ENCODE peak calls at places on chromosome 17, in four cellular contexts. E is neural progenitor cell, F is dorsolateral prefrontal cortex, Y is fibroblast of the aortic adventitia. H is an unnamed sample.
A peak's percentile ranks its signal among the peaks of the same experiment; 100 is the strongest.

GRCh38 chr17:19487009-19487600 is 46.5 kb upstream of the SLC47A1 start:
- DNase-seq in E (no peak), Y (peak; percentile 85), F (no peak), H (no peak)

GRCh38 chr17:28008526-28008925 is 34.0 kb upstream of the NLK start:
- DNase-seq in Y (peak; percentile 66), F (no peak), E (peak; percentile 88), H (peak; percentile 29)

GRCh38 chr17:81066771-81067315 is 31.9 kb downstream of the BAIAP2 start:
- DNase-seq in E (no peak), F (no peak), Y (no peak), H (no peak)

GRCh38 chr17:15744885-15745284 is 12.8 kb downstream of the TBC1D26 start:
- DNase-seq in E (no peak), Y (no peak), F (no peak), H (no peak)

GRCh38 chr17:6668727-6669425 is 17.3 kb downstream of the C17orf100 start:
- DNase-seq in F (no peak), Y (no peak), E (no peak), H (no peak)

GRCh38 chr17:41065829-41066624 is at the start of gene KRTAP2-4:
- DNase-seq in E (no peak), Y (peak; percentile 87), F (no peak), H (no peak)

GRCh38 chr17:47618416-47618815 is 31.3 kb upstream of the KPNB1 start:
- DNase-seq in Y (no peak), E (peak; percentile 6), F (no peak), H (no peak)

GRCh38 chr17:82808921-82809905 is 30.6 kb downstream of the ZNF750 start:
- DNase-seq in E (no peak), F (no peak), Y (no peak), H (no peak)

GRCh38 chr17:82120148-82120547 is 22.1 kb upstream of the FASN start:
- DNase-seq in F (no peak), Y (peak; percentile 63), E (no peak), H (no peak)

GRCh38 chr17:12365805-12366204 is 299.9 kb upstream of the MYOCD start:
- DNase-seq in F (no peak), Y (no peak), E (no peak), H (no peak)

GRCh38 chr17:79974786-79975497 is 60.7 kb downstream of the TBC1D16 start:
- DNase-seq in E (peak; percentile 58), F (no peak), Y (no peak), H (no peak)

GRCh38 chr17:40307001-40307690 is 1.8 kb upstream of the RARA start:
- DNase-seq in F (no peak), E (peak; percentile 60), Y (peak; percentile 67), H (no peak)

GRCh38 chr17:835263-835662 is 53.1 kb downstream of the MRM3 start:
- DNase-seq in F (no peak), E (peak; percentile 46), Y (peak; percentile 99), H (no peak)

GRCh38 chr17:67058036-67058435 is 13.7 kb downstream of the CACNG1 start:
- DNase-seq in F (no peak), E (no peak), Y (no peak), H (no peak)

GRCh38 chr17:77375526-77375916 is 234.8 kb downstream of the SEC14L1 start:
- DNase-seq in Y (no peak), E (no peak), F (no peak), H (no peak)

GRCh38 chr17:2700491-2701141 is 10.9 kb downstream of the CLUH start:
- DNase-seq in Y (no peak), F (no peak), E (no peak), H (no peak)

GRCh38 chr17:80023261-80024205 is 12.1 kb downstream of the TBC1D16 start:
- DNase-seq in F (no peak), Y (no peak), E (peak; percentile 41), H (no peak)

GRCh38 chr17:15513058-15513858 is 45.8 kb upstream of the CDRT4 start:
- DNase-seq in E (no peak), Y (peak; percentile 74), F (no peak), H (no peak)

GRCh38 chr17:68195667-68196393 is 52.0 kb upstream of the AMZ2 start:
- DNase-seq in Y (no peak), E (peak; percentile 52), F (no peak), H (no peak)

GRCh38 chr17:17151962-17152361 is 54.2 kb downstream of the PLD6 start:
- DNase-seq in F (peak; percentile 74), Y (peak; percentile 95), E (no peak), H (no peak)

GRCh38 chr17:17892009-17892408 is 55.2 kb upstream of the SREBF1 start:
- DNase-seq in Y (no peak), F (no peak), E (no peak), H (no peak)

GRCh38 chr17:35804658-35805192 is 4.6 kb upstream of the TAF15 start:
- DNase-seq in Y (peak; percentile 96), F (no peak), E (peak; percentile 86), H (peak; percentile 25)

GRCh38 chr17:28973414-28973813 is 22.1 kb upstream of the PHF12 start:
- DNase-seq in E (no peak), Y (peak; percentile 51), F (no peak), H (no peak)

GRCh38 chr17:73643012-73643845 is 1.0 kb downstream of the SDK2 start:
- DNase-seq in F (no peak), E (peak; percentile 71), Y (no peak), H (peak; percentile 41)

GRCh38 chr17:30380643-30381419 is 2.1 kb downstream of the CPD start:
- DNase-seq in F (no peak), E (no peak), Y (no peak), H (no peak)

GRCh38 chr17:80720624-80721577 is 176.3 kb downstream of the RPTOR start:
- DNase-seq in F (no peak), E (no peak), Y (peak; percentile 18), H (no peak)

DNA sequence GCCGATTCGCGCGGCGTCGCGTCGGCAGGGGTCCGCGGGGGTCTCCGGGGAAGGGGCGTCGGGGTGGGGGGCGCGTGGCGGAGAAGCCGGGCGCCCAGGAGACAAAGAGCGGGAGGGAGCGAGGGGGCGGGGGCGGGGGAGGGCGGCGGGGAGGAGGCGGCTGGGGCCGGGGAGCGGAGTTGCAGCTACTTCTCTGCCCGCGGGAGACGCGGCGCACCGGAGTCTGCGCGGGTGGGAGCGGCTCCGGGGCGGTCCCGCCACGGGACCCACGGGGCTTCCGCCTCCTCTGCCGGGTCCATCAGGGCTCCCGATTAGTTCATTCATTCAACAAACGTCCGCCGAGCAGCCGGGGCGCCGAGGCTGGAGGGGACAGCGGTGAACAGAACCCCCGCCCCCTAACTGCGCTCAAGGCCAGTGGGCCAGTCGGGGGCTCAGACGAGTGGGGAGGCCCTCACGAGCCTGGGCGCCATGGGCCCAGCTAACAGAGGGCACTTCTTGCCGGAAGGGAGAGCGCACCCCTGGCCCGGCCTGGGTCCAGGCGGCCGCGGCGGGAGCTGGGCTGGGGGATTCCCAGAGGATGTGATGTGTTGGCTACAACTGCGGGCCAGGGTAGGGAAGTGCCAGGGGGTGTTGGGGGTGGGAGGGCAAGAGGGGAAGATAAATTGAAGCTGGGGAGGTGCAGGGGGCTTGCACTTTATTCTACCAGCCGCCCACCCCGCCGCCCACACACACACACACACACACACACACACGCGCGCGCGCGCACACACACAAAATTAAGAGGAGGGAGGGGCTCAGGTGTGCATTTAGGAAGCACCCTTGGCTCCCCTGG is at the start of gene SAMD14:
- DNase-seq in F (no peak), E (peak; percentile 62), Y (no peak), H (peak; percentile 30)
- TF ChIP-seq CTCF in F (no peak), E (no peak), Y (no peak), H (no peak)

GRCh38 chr17:46061435-46061834 is 62.4 kb downstream of the STH start:
- DNase-seq in Y (peak; percentile 20), E (no peak), F (no peak), H (no peak)
- TF ChIP-seq CTCF in Y (peak; percentile 23), E (peak; percentile 45), F (peak; percentile 16), H (peak; percentile 55)

GRCh38 chr17:75086496-75087181 is 1.1 kb upstream of the SLC16A5 start:
- DNase-seq in E (no peak), Y (no peak), F (no peak), H (no peak)
- TF ChIP-seq CTCF in E (no peak), Y (no peak), F (no peak), H (no peak)

DNA sequence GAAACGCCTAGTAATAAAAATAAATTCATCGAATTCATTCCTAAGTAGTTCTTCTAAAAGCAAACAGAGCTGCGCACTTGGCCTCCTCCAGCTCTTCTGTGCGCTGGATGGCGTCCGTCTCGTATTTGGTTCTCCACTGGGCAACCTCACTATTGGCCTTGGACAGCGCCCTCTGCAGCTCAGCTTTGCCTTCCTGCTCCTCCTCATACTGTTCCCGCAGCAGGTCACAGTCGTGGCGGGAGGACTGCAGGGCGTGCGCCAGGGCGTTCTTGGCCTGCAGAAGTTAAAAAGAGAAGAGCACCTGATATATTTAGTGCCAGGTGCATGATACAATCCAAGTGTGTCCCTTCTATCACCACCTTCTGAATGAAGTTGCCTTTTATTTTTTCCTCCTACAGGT is 21.8 kb downstream of the MYH3 start:
- DNase-seq in Y (no peak), F (no peak), E (no peak), H (no peak)
- TF ChIP-seq CTCF in Y (no peak), F (no peak), E (peak; percentile 41), H (no peak)

GRCh38 chr17:5077781-5078105 is 524 bp upstream of the ZFP3 start:
- DNase-seq in E (no peak), F (no peak), Y (no peak), H (no peak)

GRCh38 chr17:5080591-5080990 is 2.3 kb downstream of the ZFP3 start:
- DNase-seq in Y (no peak), F (no peak), E (no peak), H (no peak)

GRCh38 chr17:5078106-5079028 is at the start of gene ZFP3:
- DNase-seq in E (peak; percentile 3), Y (peak; percentile 83), F (peak; percentile 80), H (no peak)
- TF ChIP-seq CTCF in E (no peak), Y (no peak), F (peak; percentile 7), H (no peak)